ENCODE peak calls at places on chromosomes 7 and 10, in five cellular contexts. G, K, I, P and C are unnamed samples.

GRCh38 chr10:86162696-86163400 is 203.7 kb downstream of the GRID1 start:
- DNase-seq in K (no peak), I (no peak), G (no peak), P (no peak), C (no peak)

GRCh38 chr7:13850185-13850752 is 139.2 kb downstream of the ETV1 start:
- DNase-seq in G (peak), K (peak), I (no peak), P (no peak), C (no peak)

GRCh38 chr10:124119216-124119615 is 25.8 kb upstream of the CHST15 start:
- DNase-seq in P (no peak), G (no peak), I (no peak), K (no peak), C (no peak)

GRCh38 chr10:126001579-126001978 is 105.2 kb downstream of the FANK1 start:
- DNase-seq in I (no peak), P (no peak), K (no peak), G (no peak), C (no peak)

GRCh38 chr7:124085168-124085567 is 52.3 kb upstream of the TMEM229A start:
- DNase-seq in K (no peak), G (no peak), P (no peak), I (no peak), C (peak)

GRCh38 chr7:14021069-14021468 is 31.6 kb upstream of the ETV1 start:
- DNase-seq in P (no peak), I (no peak), K (no peak), G (no peak), C (no peak)

GRCh38 chr7:127865466-127865865 is 165.8 kb downstream of the LRRC4 start:
- DNase-seq in G (no peak), K (peak), P (no peak), I (no peak), C (no peak)

GRCh38 chr7:45720989-45721388 is 146.8 kb downstream of the ADCY1 start:
- DNase-seq in G (no peak), K (no peak), I (no peak), P (no peak), C (no peak)

GRCh38 chr10:108439397-108439796 is 1274.9 kb upstream of the SORCS1 start:
- DNase-seq in P (no peak), K (no peak), I (no peak), G (no peak), C (no peak)

GRCh38 chr7:10212664-10213063 is 761.0 kb upstream of the PHF14 start:
- DNase-seq in G (no peak), K (no peak), P (no peak), I (no peak), C (no peak)

GRCh38 chr7:92368741-92369140 is 78.5 kb upstream of the GATAD1 start:
- DNase-seq in G (no peak), K (no peak), P (no peak), I (no peak), C (no peak)

GRCh38 chr7:106793015-106793651 is 71.9 kb upstream of the PIK3CG start:
- DNase-seq in I (peak), G (no peak), K (no peak), P (no peak), C (no peak)

GRCh38 chr10:75040576-75040975 is 70.9 kb upstream of the SAMD8 start:
- DNase-seq in I (no peak), G (no peak), P (no peak), K (no peak), C (no peak)

GRCh38 chr7:120456699-120457098 is 183.7 kb downstream of the KCND2 start:
- DNase-seq in G (no peak), I (no peak), P (no peak), K (no peak), C (no peak)

GRCh38 chr10:51789903-51790302 is 90.5 kb upstream of the CSTF2T start:
- DNase-seq in G (no peak), K (no peak), I (no peak), P (no peak), C (no peak)

GRCh38 chr10:103500481-103500880 is 7.0 kb downstream of the NEURL1 start:
- DNase-seq in G (no peak), K (no peak), I (no peak), P (no peak), C (no peak)